ENCODE peak calls at places on chromosomes 6 and 20, in eight cellular contexts. T is MCF 10A; X is stomach; Q is HFFc6; J is GM13976; F is type B pancreatic cell; Y is fibroblast of pulmonary artery; P is CD4-positive, alpha-beta T cell. W is an unnamed sample.

GRCh38 chr20:62436692-62437091 is 9.4 kb upstream of the RBBP8NL start:
- DNase-seq in T (no peak), X (no peak), Q (no peak), J (no peak), F (no peak), Y (no peak), P (no peak), W (no peak)

GRCh38 chr6:100346828-100347227 is 117.9 kb downstream of the SIM1 start:
- DNase-seq in T (peak; percentile 34), X (no peak), Q (peak; percentile 80), J (no peak), F (no peak), Y (peak; percentile 77), P (no peak), W (no peak)

GRCh38 chr6:29528300-29528931 is 31.1 kb downstream of the UBD start:
- DNase-seq in T (no peak), X (no peak), Q (no peak), J (no peak), F (no peak), Y (no peak), P (no peak), W (no peak)

GRCh38 chr20:8242827-8243764 is 111.0 kb downstream of the PLCB1 start:
- DNase-seq in T (no peak), X (no peak), Q (no peak), J (no peak), F (no peak), Y (peak; percentile 61), P (no peak), W (no peak)

GRCh38 chr20:37362231-37362792 is 16.4 kb downstream of the SRC start:
- DNase-seq in T (no peak), X (no peak), Q (no peak), J (no peak), F (no peak), Y (no peak), P (no peak), W (no peak)

GRCh38 chr6:140548379-140548778 is 1173.9 kb upstream of the CITED2 start:
- DNase-seq in T (no peak), X (no peak), Q (no peak), J (no peak), F (no peak), Y (peak; percentile 56), P (no peak), W (no peak)

GRCh38 chr6:128493877-128494276 is 26.5 kb downstream of the PTPRK start:
- DNase-seq in T (no peak), X (no peak), Q (no peak), J (no peak), F (no peak), Y (no peak), P (no peak), W (no peak)

GRCh38 chr6:52839124-52840055 is 1.2 kb downstream of the GSTA5 start:
- DNase-seq in T (peak; percentile 81), X (peak; percentile 59), Q (peak; percentile 75), J (peak; percentile 59), F (no peak), Y (peak; percentile 68), P (peak; percentile 43), W (peak; percentile 53)

GRCh38 chr20:59976196-59976847 is 18.1 kb downstream of the CDH26 start:
- DNase-seq in T (no peak), X (no peak), Q (no peak), J (no peak), F (no peak), Y (no peak), P (no peak), W (no peak)

GRCh38 chr20:60937581-60937980 is 314.5 kb upstream of the CDH4 start:
- DNase-seq in T (no peak), X (no peak), Q (no peak), J (no peak), F (no peak), Y (no peak), P (no peak), W (no peak)

GRCh38 chr20:33532753-33533459 is 43.0 kb downstream of the CBFA2T2 start:
- DNase-seq in T (no peak), X (no peak), Q (no peak), J (no peak), F (no peak), Y (peak; percentile 59), P (no peak), W (no peak)

GRCh38 chr6:2993755-2994317 is 5.9 kb upstream of the NQO2 start:
- DNase-seq in T (no peak), X (no peak), Q (no peak), J (no peak), F (no peak), Y (no peak), P (no peak), W (no peak)

GRCh38 chr6:24935323-24935722 is 437 bp downstream of the RIPOR2 start:
- DNase-seq in T (no peak), X (no peak), Q (no peak), J (no peak), F (no peak), Y (no peak), P (no peak), W (no peak)

GRCh38 chr6:24933266-24933665 is 2.5 kb downstream of the RIPOR2 start:
- DNase-seq in T (no peak), X (no peak), Q (no peak), J (no peak), F (no peak), Y (no peak), P (no peak), W (no peak)

GRCh38 chr6:24936641-24937317 is 1.0 kb upstream of the RIPOR2 start:
- DNase-seq in T (peak; percentile 79), X (no peak), Q (no peak), J (peak; percentile 58), F (no peak), Y (peak; percentile 12), P (peak; percentile 57), W (no peak)

GRCh38 chr6:24933868-24934401 is 1.8 kb downstream of the RIPOR2 start:
- DNase-seq in T (peak; percentile 38), X (no peak), Q (no peak), J (no peak), F (no peak), Y (peak; percentile 21), P (peak; percentile 39), W (no peak)

DNA sequence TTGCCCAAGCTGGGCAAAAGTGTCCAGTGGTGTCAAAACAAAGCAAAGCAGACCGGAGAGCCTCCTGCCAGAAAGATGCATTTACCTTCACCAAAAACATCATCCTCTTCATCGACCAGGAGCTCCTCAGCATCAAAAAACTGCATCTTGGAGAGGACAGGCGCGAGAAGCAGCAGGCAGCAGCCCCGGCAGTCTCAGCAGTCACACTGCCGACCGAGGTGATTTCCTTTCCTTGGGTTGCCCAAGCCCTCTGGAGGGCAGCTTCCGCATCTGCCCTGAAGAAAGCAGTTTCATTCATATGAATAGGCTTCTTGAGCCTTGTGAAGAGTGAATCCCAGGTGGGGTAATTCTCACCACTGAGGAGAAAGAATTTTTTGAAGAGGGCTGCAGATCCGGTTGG is at the start of gene RIPOR2:
- DNase-seq in T (no peak), X (peak; percentile 56), Q (no peak), J (no peak), F (no peak), Y (no peak), P (peak; percentile 76), W (no peak)
- TF ChIP-seq CTCF in T (no peak), X (no peak), Q (no peak), J (no peak), F (peak; percentile 47), Y (no peak), P (peak; percentile 46), W (no peak)

GRCh38 chr20:48350291-48350988 is 477.4 kb downstream of the PREX1 start:
- DNase-seq in T (peak; percentile 10), X (no peak), Q (no peak), J (no peak), F (no peak), Y (peak; percentile 10), P (no peak), W (no peak)
- TF ChIP-seq CTCF in T (peak; percentile 17), X (no peak), Q (peak; percentile 49), J (no peak), F (peak; percentile 70), Y (peak; percentile 8), P (no peak), W (no peak)

DNA sequence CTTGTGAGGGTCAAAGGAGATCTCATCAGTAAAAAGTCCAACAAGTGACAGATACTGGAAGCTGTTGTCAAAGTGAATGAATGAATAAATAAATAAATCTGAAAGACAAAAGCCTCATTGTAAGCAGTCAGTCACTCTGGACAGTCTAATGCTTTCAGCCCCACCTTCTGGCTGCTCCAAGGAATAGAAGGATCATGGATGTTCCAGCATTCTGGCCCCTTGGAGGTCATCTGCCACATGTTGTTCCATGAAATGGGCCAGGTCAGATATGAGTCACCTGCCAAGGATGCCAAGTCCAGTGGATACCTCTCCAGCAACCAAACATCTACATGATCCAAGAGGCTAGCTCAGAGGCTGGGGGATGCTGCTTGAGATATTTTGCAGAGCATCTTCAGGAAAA is 185.6 kb downstream of the BMP7 start:
- DNase-seq in T (peak; percentile 32), X (no peak), Q (peak; percentile 52), J (no peak), F (no peak), Y (no peak), P (no peak), W (no peak)
- TF ChIP-seq CTCF in T (peak; percentile 27), X (no peak), Q (peak; percentile 62), J (no peak), F (peak; percentile 47), Y (no peak), P (no peak), W (no peak)

GRCh38 chr6:11766056-11766455 is 12.5 kb downstream of the ADTRP start:
- DNase-seq in T (no peak), X (no peak), Q (no peak), J (no peak), F (no peak), Y (peak; percentile 33), P (no peak), W (no peak)
- TF ChIP-seq CTCF in T (no peak), X (no peak), Q (peak; percentile 40), J (no peak), F (no peak), Y (peak; percentile 18), P (no peak), W (no peak)

DNA sequence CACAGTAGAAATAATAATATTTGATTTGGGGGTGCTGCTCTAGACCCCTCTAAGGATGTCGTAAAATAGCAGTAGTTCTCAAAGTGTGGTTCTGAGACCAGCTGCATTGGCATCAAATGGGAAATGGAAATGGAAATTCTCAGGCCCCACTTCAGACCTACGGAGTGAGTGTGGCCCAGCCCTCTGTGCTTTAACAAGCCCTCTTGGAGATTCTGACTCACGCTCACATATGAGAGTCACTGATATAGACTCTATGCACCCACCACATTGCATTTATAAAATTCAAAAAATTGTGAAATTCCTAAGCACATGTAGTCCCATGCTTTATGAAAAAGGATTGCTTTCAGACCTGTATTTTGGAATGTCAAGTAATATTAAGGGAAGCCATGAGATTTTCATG is 14.2 kb upstream of the PPP1R16B start:
- DNase-seq in T (no peak), X (no peak), Q (no peak), J (no peak), F (no peak), Y (no peak), P (no peak), W (no peak)
- TF ChIP-seq CTCF in T (no peak), X (no peak), Q (no peak), J (no peak), F (no peak), Y (no peak), P (no peak), W (no peak)

W was measured in mesothelial cell of epicardium.